ENCODE peak calls at places on chromosomes 16 and 17, in four cellular contexts. R is GM23248, G is tibial nerve, P is GM12878. T is an unnamed sample. For H3K9me3, the result is how much of the 10 kb centered on the place peaks cover.

GRCh38 chr16:88287219-88287618 is 95.5 kb upstream of the ZNF469 start:
- DNase-seq in P (no peak), G (no peak), R (no peak), T (no peak)

GRCh38 chr16:78461496-78461938 is 362.1 kb downstream of the WWOX start:
- DNase-seq in P (no peak), R (no peak), G (no peak), T (no peak)

GRCh38 chr17:8006836-8007680 is 4.6 kb downstream of the GUCY2D start:
- DNase-seq in G (no peak), R (no peak), P (no peak), T (no peak)

GRCh38 chr16:88088161-88088581 is 136.9 kb downstream of the BANP start:
- DNase-seq in P (no peak), R (peak), G (no peak), T (no peak)

GRCh38 chr17:82201498-82201910 is 11.1 kb downstream of the CCDC57 start:
- DNase-seq in G (no peak), P (no peak), R (no peak), T (no peak)

GRCh38 chr17:31787857-31788570 is 71.0 kb downstream of the COPRS start:
- DNase-seq in P (no peak), R (peak), G (no peak), T (no peak)

GRCh38 chr16:29231231-29231630 is 175.3 kb downstream of the NPIPB11 start:
- DNase-seq in G (no peak), P (no peak), R (peak), T (no peak)

GRCh38 chr16:53429221-53429943 is 4.9 kb upstream of the RBL2 start:
- DNase-seq in R (peak), P (no peak), G (no peak), T (no peak)

GRCh38 chr16:63945805-63946204 is 1176.1 kb downstream of the CDH11 start:
- DNase-seq in G (no peak), P (no peak), R (peak), T (no peak)
- H3K9me3 ChIP-seq in G (under half), P (under half), R (under half), T (under half)

GRCh38 chr16:35452471-35452870 is 1993.1 kb downstream of the TP53TG3F start:
- DNase-seq in P (no peak), R (no peak), G (no peak), T (no peak)

GRCh38 chr16:35447010-35447558 is 1987.7 kb downstream of the TP53TG3F start:
- DNase-seq in G (no peak), R (no peak), P (no peak), T (no peak)

GRCh38 chr16:35449663-35450062 is 1990.3 kb downstream of the TP53TG3F start:
- DNase-seq in P (no peak), G (no peak), R (no peak), T (no peak)

GRCh38 chr16:35450648-35451047 is 1991.2 kb downstream of the TP53TG3F start:
- DNase-seq in G (no peak), R (no peak), P (no peak), T (no peak)
- H3K9me3 ChIP-seq in G (under half), R (under half), P (under half), T (under half)

GRCh38 chr16:31913668-31914067 is 40.1 kb downstream of the ZNF267 start:
- DNase-seq in G (no peak), P (no peak), R (no peak), T (no peak)

GRCh38 chr16:31920373-31920772 is 46.8 kb downstream of the ZNF267 start:
- DNase-seq in P (no peak), G (no peak), R (no peak), T (no peak)

DNA sequence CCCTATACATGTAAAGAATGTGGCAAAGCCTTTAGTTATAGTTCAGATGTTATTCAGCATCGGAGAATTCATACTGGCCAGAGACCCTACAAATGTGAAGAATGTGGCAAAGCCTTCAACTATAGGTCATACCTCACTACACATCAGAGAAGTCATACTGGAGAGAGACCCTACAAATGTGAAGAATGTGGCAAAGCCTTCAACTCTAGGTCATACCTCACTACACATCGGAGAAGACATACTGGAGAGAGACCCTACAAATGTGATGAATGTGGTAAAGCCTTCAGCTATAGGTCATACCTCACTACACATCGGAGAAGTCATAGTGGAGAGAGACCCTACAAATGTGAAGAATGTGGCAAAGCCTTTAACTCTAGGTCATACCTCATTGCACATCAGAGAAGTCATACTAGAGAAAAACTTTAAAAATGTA is 42.5 kb downstream of the ZNF267 start:
- DNase-seq in G (no peak), R (no peak), P (no peak), T (no peak)
- H3K9me3 ChIP-seq in G (under half), R (under half), P (half or more), T (half or more)

GRCh38 chr17:27620721-27621120 is 10.3 kb upstream of the LGALS9 start:
- DNase-seq in P (no peak), R (no peak), G (no peak), T (no peak)
- H3K9me3 ChIP-seq in P (under half), R (under half), G (under half), T (under half)

DNA sequence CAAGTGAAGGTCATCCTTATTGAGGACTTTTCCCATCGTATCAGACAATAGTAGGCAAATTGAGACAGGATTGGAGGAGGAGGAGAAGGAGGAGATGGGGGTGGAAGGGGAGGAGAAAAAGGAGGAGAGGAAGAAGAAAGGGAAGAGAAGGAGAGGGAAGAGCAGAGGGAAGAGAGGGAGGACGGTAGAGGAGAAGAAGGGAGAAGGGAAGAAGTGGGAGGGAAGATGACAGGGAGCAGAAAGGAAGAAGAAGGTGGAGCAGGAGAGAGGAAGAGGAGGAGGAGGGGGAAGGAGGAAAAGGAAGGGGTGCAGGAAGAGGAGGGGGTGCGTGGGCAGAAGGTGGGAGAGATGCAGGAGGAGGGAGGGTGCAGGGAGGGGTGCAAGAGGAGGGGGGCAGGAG is 26.0 kb downstream of the ABCC6 start:
- DNase-seq in G (no peak), R (no peak), P (no peak), T (no peak)
- H3K9me3 ChIP-seq in G (under half), R (under half), P (under half), T (under half)

GRCh38 chr17:34771891-34772290 is 189.4 kb downstream of the CCT6B start:
- DNase-seq in R (no peak), P (no peak), G (no peak), T (no peak)
- H3K9me3 ChIP-seq in R (under half), P (under half), G (under half), T (under half)

DNA sequence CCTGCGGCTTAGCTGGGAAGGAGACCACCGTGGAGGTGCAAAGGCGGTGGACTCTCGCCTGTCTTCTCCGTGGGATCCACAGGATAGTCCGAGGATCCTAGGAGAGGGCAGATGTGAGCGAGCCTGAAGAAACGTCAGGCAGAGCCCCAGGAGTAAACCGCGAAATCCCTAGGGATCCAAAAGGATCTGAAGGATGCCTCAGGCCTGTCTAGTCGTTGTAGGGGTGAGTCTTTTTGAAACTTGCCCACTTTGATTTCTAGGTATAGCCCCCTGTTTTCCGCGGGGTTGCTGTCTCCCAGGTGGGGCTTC is 576.5 kb downstream of the KCNJ18 start:
- DNase-seq in P (no peak), R (no peak), G (no peak), T (no peak)
- H3K9me3 ChIP-seq in P (under half), R (under half), G (under half), T (under half)

GRCh38 chr17:79108232-79108850 is 33.7 kb downstream of the ENGASE start:
- DNase-seq in R (no peak), G (no peak), P (no peak), T (no peak)
- H3K9me3 ChIP-seq in R (under half), G (under half), P (under half), T (under half)

DNA sequence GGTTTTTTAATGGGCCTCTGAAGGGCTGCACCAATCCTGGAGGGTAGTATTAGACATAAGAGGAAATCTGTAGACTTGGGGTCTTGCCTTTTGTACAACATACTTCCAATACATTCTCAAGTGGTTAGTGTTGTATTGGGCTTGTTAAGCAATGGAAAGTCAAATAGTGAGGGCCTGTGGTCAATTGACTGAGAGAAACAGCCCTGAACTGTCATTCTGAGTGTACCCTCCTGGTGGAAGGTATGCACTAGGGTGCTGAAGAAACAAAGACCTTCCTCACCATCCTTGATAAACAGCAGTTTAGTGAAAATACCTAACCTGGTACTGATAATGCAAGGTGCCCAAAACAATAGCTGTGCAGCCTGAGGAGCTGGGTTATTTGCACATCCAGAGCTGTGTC is 22.2 kb downstream of the OR2C1 start:
- DNase-seq in R (no peak), G (no peak), P (no peak), T (no peak)
- H3K9me3 ChIP-seq in R (under half), G (under half), P (under half), T (under half)